ENCODE peak calls at places on chromosomes 5 and 9, in seven cellular contexts. T is cardiac muscle cell; J is MV-4-11; U is activated CD4-positive, CD25-positive, alpha-beta regulatory T cell treated with anti-CD3 and anti-CD28 coated beads, Interleukin-2, amount 50 U/mL, for 72 hours; G is iris pigment epithelial cell; M is amygdala; P is ELR. L is an unnamed sample.

GRCh38 chr9:73183917-73184861 is 32.5 kb downstream of the ANXA1 start:
- DNase-seq in T (peak; percentile 46), J (peak; percentile 31), U (no peak), G (peak; percentile 40), M (no peak), P (peak; percentile 75), L (no peak)

GRCh38 chr9:136193127-136193890 is 11.6 kb downstream of the LHX3 start:
- DNase-seq in T (no peak), J (no peak), U (no peak), G (no peak), M (no peak), P (no peak), L (no peak)

GRCh38 chr5:126355940-126356339 is 67.3 kb upstream of the GRAMD2B start:
- DNase-seq in T (no peak), J (peak; percentile 66), U (no peak), G (no peak), M (no peak), P (no peak), L (no peak)

GRCh38 chr5:36066540-36067210 is at the start of gene UGT3A2:
- DNase-seq in T (peak; percentile 80), J (no peak), U (no peak), G (no peak), M (no peak), P (no peak), L (no peak)

GRCh38 chr5:75331-76320 is 16.3 kb upstream of the PLEKHG4B start:
- DNase-seq in T (no peak), J (no peak), U (no peak), G (no peak), M (no peak), P (no peak), L (no peak)

GRCh38 chr9:129102791-129103594 is 7.6 kb downstream of the CRAT start:
- DNase-seq in T (peak; percentile 67), J (peak; percentile 51), U (no peak), G (peak; percentile 66), M (peak; percentile 17), P (peak; percentile 76), L (peak; percentile 84)

GRCh38 chr5:146173597-146173996 is 8.9 kb downstream of the LARS1 start:
- DNase-seq in T (no peak), J (no peak), U (no peak), G (no peak), M (no peak), P (no peak), L (no peak)

GRCh38 chr5:40291338-40291737 is 388.4 kb upstream of the PTGER4 start:
- DNase-seq in T (no peak), J (no peak), U (no peak), G (peak; percentile 75), M (no peak), P (peak; percentile 66), L (no peak)

GRCh38 chr9:137218754-137219271 is 3.2 kb downstream of the RNF208 start:
- DNase-seq in T (peak; percentile 68), J (peak; percentile 35), U (no peak), G (peak; percentile 58), M (no peak), P (peak; percentile 56), L (peak; percentile 80)

GRCh38 chr5:146203872-146204192 is 427 bp downstream of the RBM27 start:
- DNase-seq in T (no peak), J (no peak), U (no peak), G (no peak), M (peak; percentile 33), P (no peak), L (peak; percentile 27)

GRCh38 chr9:86946712-86947145 is 577 bp downstream of the GAS1 start:
- DNase-seq in T (peak; percentile 66), J (peak; percentile 50), U (peak; percentile 32), G (peak; percentile 65), M (peak; percentile 67), P (peak; percentile 58), L (peak; percentile 27)

GRCh38 chr9:7097040-7097715 is 339.4 kb downstream of the KDM4C start:
- DNase-seq in T (no peak), J (no peak), U (no peak), G (no peak), M (no peak), P (no peak), L (no peak)

GRCh38 chr9:126348911-126349550 is 22.4 kb downstream of the MVB12B start:
- DNase-seq in T (no peak), J (no peak), U (no peak), G (no peak), M (no peak), P (no peak), L (no peak)

GRCh38 chr9:94944623-94945022 is 218.1 kb downstream of the AOPEP start:
- DNase-seq in T (no peak), J (no peak), U (no peak), G (peak; percentile 55), M (no peak), P (peak; percentile 40), L (no peak)

L was measured in HuH-7.5.